ENCODE peak calls at places on chromosomes 6 and 20, in seven cellular contexts. S, V, A, L, J, N and X are unnamed samples.

GRCh38 chr6:17054647-17055046 is 47.2 kb upstream of the STMND1 start:
- DNase-seq in J (no peak), S (no peak), N (no peak), V (no peak), L (no peak), A (no peak), X (no peak)

GRCh38 chr20:57620999-57621398 is 773 bp upstream of the ZBP1 start:
- DNase-seq in L (no peak), N (peak; percentile 32), A (no peak), S (no peak), J (no peak), V (no peak), X (peak; percentile 26)

GRCh38 chr20:16273812-16274560 is 299.3 kb downstream of the KIF16B start:
- DNase-seq in L (no peak), J (no peak), N (no peak), A (no peak), S (no peak), V (no peak), X (no peak)

GRCh38 chr6:747006-747405 is 54.1 kb upstream of the EXOC2 start:
- DNase-seq in J (no peak), N (no peak), V (no peak), S (no peak), L (no peak), A (no peak), X (no peak)

GRCh38 chr6:106685833-106686232 is 56.5 kb downstream of the QRSL1 start:
- DNase-seq in L (no peak), S (no peak), V (no peak), J (peak; percentile 24), N (no peak), A (no peak), X (no peak)

GRCh38 chr6:95767897-95768463 is 190.6 kb downstream of the MANEA start:
- DNase-seq in J (no peak), L (no peak), N (no peak), S (no peak), V (no peak), A (no peak), X (no peak)

GRCh38 chr20:45968081-45968671 is 3.8 kb downstream of the ZNF335 start:
- DNase-seq in J (no peak), S (no peak), N (peak; percentile 31), L (no peak), A (no peak), V (no peak), X (no peak)

GRCh38 chr20:52244702-52245101 is 53.1 kb upstream of the ZFP64 start:
- DNase-seq in L (no peak), S (no peak), N (no peak), A (no peak), J (no peak), V (no peak), X (no peak)

GRCh38 chr6:28337103-28337520 is 1.2 kb upstream of the ZSCAN31 start:
- DNase-seq in J (no peak), A (peak; percentile 5), V (no peak), N (no peak), L (no peak), S (no peak), X (no peak)

GRCh38 chr6:13014551-13015378 is 298.2 kb downstream of the PHACTR1 start:
- DNase-seq in S (no peak), A (no peak), J (no peak), V (no peak), L (no peak), N (no peak), X (no peak)

GRCh38 chr6:38167598-38167997 is 348.1 kb downstream of the ZFAND3 start:
- DNase-seq in A (no peak), N (no peak), V (no peak), L (no peak), J (no peak), S (no peak), X (no peak)

GRCh38 chr20:47929368-47930115 is 144.3 kb upstream of the SULF2 start:
- DNase-seq in J (peak; percentile 26), V (no peak), N (no peak), A (peak; percentile 42), S (no peak), L (no peak), X (no peak)

GRCh38 chr6:6916598-6916997 is 191.2 kb upstream of the RREB1 start:
- DNase-seq in L (no peak), A (no peak), N (no peak), S (no peak), J (no peak), V (no peak), X (no peak)

GRCh38 chr6:21731411-21732031 is 138.0 kb downstream of the SOX4 start:
- DNase-seq in N (peak; percentile 57), J (peak; percentile 61), V (no peak), S (no peak), L (no peak), A (peak; percentile 52), X (no peak)

GRCh38 chr6:32190054-32190945 is at the start of gene PBX2:
- DNase-seq in S (peak; percentile 91), V (peak; percentile 89), A (peak; percentile 92), J (peak; percentile 89), L (peak; percentile 65), N (peak; percentile 96), X (peak; percentile 95)

GRCh38 chr6:32189742-32190053 is 304 bp downstream of the PBX2 start:
- DNase-seq in J (no peak), S (no peak), A (no peak), L (no peak), N (no peak), V (no peak), X (no peak)

GRCh38 chr6:32189082-32189741 is 790 bp downstream of the PBX2 start:
- DNase-seq in L (no peak), A (no peak), S (no peak), V (no peak), J (no peak), N (no peak), X (no peak)

GRCh38 chr6:32187009-32187709 is 2.8 kb downstream of the PBX2 start:
- DNase-seq in J (no peak), L (no peak), S (no peak), V (no peak), N (no peak), A (no peak), X (no peak)

DNA sequence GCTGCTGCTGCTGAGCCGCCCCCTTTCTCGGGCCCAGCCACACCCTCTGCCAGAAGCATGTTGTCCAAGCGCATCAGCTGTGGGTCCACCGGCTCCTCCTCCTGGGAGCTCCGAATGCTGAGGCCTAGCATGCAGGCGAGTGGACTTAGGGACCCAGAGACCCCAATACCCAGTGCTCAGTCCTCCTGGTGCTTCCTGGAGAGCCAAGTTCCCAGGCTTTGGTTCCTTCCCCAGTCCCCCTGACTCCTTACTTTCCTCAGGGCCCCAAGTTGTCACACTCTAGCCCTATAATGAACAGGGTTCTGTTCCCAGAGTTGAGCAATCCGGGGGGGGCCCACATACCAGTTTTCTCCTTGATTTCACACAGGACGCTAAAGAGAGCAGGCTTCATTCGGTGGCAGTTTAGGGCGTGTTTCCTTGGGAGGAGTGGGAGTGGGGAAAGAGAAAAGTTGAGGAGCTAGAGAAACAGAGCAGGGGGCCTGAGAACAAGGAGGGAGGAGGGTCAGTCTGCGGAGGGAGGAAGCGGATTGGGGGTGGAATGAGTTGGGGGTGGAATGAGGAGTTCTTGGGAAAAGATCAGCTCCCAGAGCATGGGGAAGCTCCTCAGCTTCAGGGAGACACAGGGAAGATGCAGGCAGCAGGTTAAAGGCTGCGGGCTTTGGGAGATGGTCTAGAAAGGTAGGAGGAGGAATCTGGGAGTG is 1.5 kb downstream of the PBX2 start:
- DNase-seq in V (no peak), N (no peak), A (peak; percentile 26), L (no peak), J (peak; percentile 12), S (no peak), X (no peak)
- H3K4me1 ChIP-seq in V (peaks cover 81% of the 10 kb centered on the region), N (peaks cover 88% of the 10 kb centered on the region), A (peaks cover 11% of the 10 kb centered on the region), L (peaks cover 21% of the 10 kb centered on the region), J (peaks cover 12% of the 10 kb centered on the region), S (peaks cover 85% of the 10 kb centered on the region), X (no peaks in the 10 kb centered on the region)

GRCh38 chr20:37243076-37243936 is 18.3 kb downstream of the GHRH start:
- DNase-seq in S (no peak), A (no peak), J (no peak), V (no peak), N (no peak), L (no peak), X (no peak)
- H3K36me3 ChIP-seq in S (peaks cover 41% of the 10 kb centered on the region), A (peaks cover 11% of the 10 kb centered on the region), J (peaks cover 39% of the 10 kb centered on the region), V (peaks cover 59% of the 10 kb centered on the region), N (peaks cover 70% of the 10 kb centered on the region), L (peaks cover 61% of the 10 kb centered on the region), X (peaks cover 6% of the 10 kb centered on the region)

GRCh38 chr20:34968020-34968775 is 12.5 kb downstream of the MYH7B start:
- DNase-seq in N (no peak), L (no peak), V (no peak), S (no peak), A (no peak), J (no peak), X (no peak)

GRCh38 chr20:34971038-34971872 is 15.6 kb downstream of the MYH7B start:
- DNase-seq in V (no peak), L (no peak), A (no peak), S (no peak), J (no peak), N (no peak), X (no peak)

GRCh38 chr20:34967421-34967820 is 11.8 kb downstream of the MYH7B start:
- DNase-seq in N (no peak), A (no peak), J (no peak), V (no peak), L (no peak), S (no peak), X (no peak)

GRCh38 chr20:34971873-34972235 is 16.2 kb downstream of the MYH7B start:
- DNase-seq in V (no peak), A (no peak), L (no peak), J (no peak), N (no peak), S (no peak), X (no peak)

GRCh38 chr20:34970193-34971037 is 14.7 kb downstream of the MYH7B start:
- DNase-seq in S (no peak), N (no peak), A (no peak), L (no peak), V (no peak), J (no peak), X (no peak)
- H3K4me1 ChIP-seq in S (peaks cover 23% of the 10 kb centered on the region), N (no peaks in the 10 kb centered on the region), A (no peaks in the 10 kb centered on the region), L (no peaks in the 10 kb centered on the region), V (no peaks in the 10 kb centered on the region), J (no peaks in the 10 kb centered on the region), X (no peaks in the 10 kb centered on the region)

GRCh38 chr20:62262064-62262463 is 23.7 kb downstream of the OSBPL2 start:
- DNase-seq in L (no peak), V (no peak), A (no peak), N (no peak), J (no peak), S (no peak), X (no peak)
- H3K36me3 ChIP-seq in L (peaks cover 23% of the 10 kb centered on the region), V (peaks cover 100% of the 10 kb centered on the region), A (peaks cover 7% of the 10 kb centered on the region), N (peaks cover 100% of the 10 kb centered on the region), J (peaks cover 52% of the 10 kb centered on the region), S (peaks cover 70% of the 10 kb centered on the region), X (peaks cover 20% of the 10 kb centered on the region)